ENCODE peak calls at places on chromosome 1, in six cellular contexts. U is KBM-7, I is kidney epithelial cell, M is lung microvascular endothelial cell, T is T-helper 2 cell, A is mesothelial cell of epicardium. H is an unnamed sample.

GRCh38 chr1:116433283-116434257 is 60.5 kb downstream of the ATP1A1 start:
- DNase-seq in U (no peak), I (no peak), M (no peak), T (no peak), A (no peak), H (no peak)

GRCh38 chr1:222616535-222616934 is 1.4 kb upstream of the MIA3 start:
- DNase-seq in U (no peak), I (no peak), M (peak; percentile 7), T (no peak), A (no peak), H (no peak)

GRCh38 chr1:13748610-13749505 is 48.9 kb downstream of the PRDM2 start:
- DNase-seq in U (peak; percentile 96), I (peak; percentile 65), M (peak; percentile 96), T (peak; percentile 95), A (peak; percentile 96), H (peak; percentile 98)

GRCh38 chr1:98103617-98104284 is 182.9 kb upstream of the DPYD start:
- DNase-seq in U (no peak), I (no peak), M (no peak), T (no peak), A (no peak), H (no peak)

GRCh38 chr1:168488153-168488552 is 55.6 kb downstream of the XCL2 start:
- DNase-seq in U (peak; percentile 46), I (no peak), M (peak; percentile 38), T (no peak), A (no peak), H (no peak)

GRCh38 chr1:181423301-181423918 is 59.9 kb upstream of the CACNA1E start:
- DNase-seq in U (peak; percentile 22), I (no peak), M (peak; percentile 46), T (no peak), A (no peak), H (no peak)

GRCh38 chr1:25684216-25684965 is 67.8 kb downstream of the MAN1C1 start:
- DNase-seq in U (no peak), I (no peak), M (no peak), T (no peak), A (no peak), H (no peak)

GRCh38 chr1:184970691-184971161 is 3.6 kb downstream of the NIBAN1 start:
- DNase-seq in U (no peak), I (no peak), M (no peak), T (peak; percentile 12), A (no peak), H (no peak)

GRCh38 chr1:227572752-227573151 is 9.4 kb downstream of the ZNF678 start:
- DNase-seq in U (no peak), I (no peak), M (no peak), T (no peak), A (no peak), H (no peak)

GRCh38 chr1:19764848-19765247 is 34.9 kb downstream of the TMCO4 start:
- DNase-seq in U (no peak), I (peak; percentile 43), M (no peak), T (no peak), A (no peak), H (no peak)